ENCODE peak calls at places on chromosomes 11 and 22, in five cellular contexts. R, T, J, O and X are unnamed samples.

GRCh38 chr11:117550466-117550865 is 222.8 kb downstream of the CEP164 start:
- DNase-seq in T (no peak), R (no peak), O (no peak), J (no peak), X (no peak)

GRCh38 chr11:128184981-128185380 is 402.4 kb downstream of the ETS1 start:
- DNase-seq in R (no peak), O (no peak), T (no peak), J (no peak), X (no peak)

GRCh38 chr22:29207231-29207550 is 1.5 kb downstream of the EMID1 start:
- DNase-seq in J (no peak), T (no peak), R (no peak), O (no peak), X (no peak)

GRCh38 chr11:111668980-111669379 is 66.7 kb downstream of the SIK2 start:
- DNase-seq in R (no peak), O (no peak), J (no peak), T (no peak), X (no peak)

GRCh38 chr22:33757041-33757440 is 163.2 kb downstream of the LARGE1 start:
- DNase-seq in R (no peak), J (no peak), T (no peak), O (no peak), X (no peak)

GRCh38 chr11:64290894-64291745 is at the start of gene KCNK4:
- DNase-seq in J (no peak), R (no peak), O (no peak), T (no peak), X (no peak)

GRCh38 chr11:61994981-61995380 is 27.5 kb upstream of the FTH1 start:
- DNase-seq in R (no peak), T (no peak), J (no peak), O (no peak), X (no peak)

GRCh38 chr11:70341881-70342429 is 56.4 kb upstream of the CTTN start:
- DNase-seq in J (no peak), T (no peak), O (no peak), R (no peak), X (no peak)

GRCh38 chr11:32034149-32034548 is 56.7 kb upstream of the RCN1 start:
- DNase-seq in O (no peak), J (no peak), R (no peak), T (peak), X (no peak)

GRCh38 chr11:116653206-116653605 is 119.6 kb downstream of the BUD13 start:
- DNase-seq in T (no peak), R (no peak), J (no peak), O (no peak), X (no peak)

GRCh38 chr11:19725379-19726079 is 12.9 kb downstream of the NAV2 start:
- DNase-seq in J (no peak), O (no peak), T (no peak), R (no peak), X (no peak)

GRCh38 chr11:121699801-121700200 is 247.0 kb upstream of the SORL1-AS1 start:
- DNase-seq in J (no peak), R (no peak), T (no peak), O (no peak), X (no peak)

GRCh38 chr11:72743321-72744221 is 8.6 kb downstream of the ARAP1 start:
- DNase-seq in J (no peak), O (no peak), R (no peak), T (no peak), X (no peak)

GRCh38 chr11:45091563-45092392 is 54.7 kb upstream of the PRDM11 start:
- DNase-seq in O (no peak), J (no peak), T (peak), R (no peak), X (no peak)

GRCh38 chr11:120184946-120185677 is 25.7 kb upstream of the OAF start:
- DNase-seq in R (no peak), J (no peak), T (peak), O (no peak), X (no peak)

GRCh38 chr11:66875376-66875775 is 18.5 kb downstream of the LRFN4 start:
- DNase-seq in O (no peak), T (no peak), J (no peak), R (no peak), X (no peak)

GRCh38 chr22:42724062-42724461 is 3.4 kb upstream of the A4GALT start:
- DNase-seq in O (no peak), T (no peak), J (no peak), R (no peak), X (no peak)

GRCh38 chr11:78350646-78351165 is 66.9 kb downstream of the GAB2 start:
- DNase-seq in R (no peak), T (peak), O (no peak), J (no peak), X (no peak)

GRCh38 chr11:114296979-114297372 is 777 bp downstream of the NNMT start:
- DNase-seq in O (no peak), R (no peak), T (no peak), J (no peak), X (no peak)

GRCh38 chr11:67484847-67485311 is 2.1 kb downstream of the AIP start:
- DNase-seq in T (no peak), O (no peak), J (peak), R (no peak), X (no peak)

GRCh38 chr11:67656278-67656922 is 5.9 kb upstream of the ACY3 start:
- DNase-seq in J (no peak), O (no peak), R (no peak), T (peak), X (no peak)

GRCh38 chr11:102240502-102240901 is 76.8 kb upstream of the BIRC3 start:
- DNase-seq in J (no peak), O (no peak), T (peak), R (no peak), X (no peak)

GRCh38 chr11:106917973-106918372 is 100.3 kb downstream of the GUCY1A2 start:
- DNase-seq in O (no peak), T (no peak), R (no peak), J (no peak), X (no peak)

GRCh38 chr11:21769188-21769587 is 423.7 kb upstream of the ANO5 start:
- DNase-seq in O (no peak), J (no peak), R (no peak), T (no peak), X (no peak)

GRCh38 chr11:61919841-61920631 is 2.7 kb upstream of the RAB3IL1 start:
- DNase-seq in T (no peak), O (no peak), J (no peak), R (no peak), X (no peak)

GRCh38 chr11:14036495-14036894 is 74.0 kb downstream of the SPON1 start:
- DNase-seq in R (no peak), J (no peak), T (no peak), O (no peak), X (no peak)

GRCh38 chr11:134658481-134659080 is 246.5 kb upstream of the B3GAT1 start:
- DNase-seq in T (no peak), R (no peak), J (no peak), O (no peak), X (no peak)

GRCh38 chr11:10499452-10500262 is 41.3 kb downstream of the RNF141 start:
- DNase-seq in O (no peak), T (peak), J (no peak), R (no peak), X (no peak)

GRCh38 chr11:7871056-7871455 is 60.0 kb downstream of the OR10A6 start:
- DNase-seq in T (no peak), R (no peak), O (no peak), J (no peak), X (no peak)

GRCh38 chr11:63875506-63875905 is 36.6 kb downstream of the MARK2 start:
- DNase-seq in T (no peak), R (no peak), J (no peak), O (no peak), X (no peak)

GRCh38 chr11:127074151-127074761 is 73.7 kb upstream of the KIRREL3 start:
- DNase-seq in T (peak), R (peak), J (no peak), O (no peak), X (no peak)

GRCh38 chr11:130202818-130203671 is 43.5 kb downstream of the ST14 start:
- DNase-seq in J (no peak), T (no peak), O (no peak), R (no peak), X (no peak)

GRCh38 chr11:86978756-86979608 is 23.8 kb upstream of the FZD4 start:
- DNase-seq in R (peak), O (no peak), J (no peak), T (peak), X (no peak)

GRCh38 chr11:58914821-58915543 is 24.3 kb upstream of the GLYATL1 start:
- DNase-seq in R (no peak), O (no peak), T (no peak), J (no peak), X (no peak)

GRCh38 chr22:27113211-27114030 is 456.0 kb downstream of the MIAT start:
- DNase-seq in T (peak), O (no peak), R (no peak), J (no peak), X (peak)

GRCh38 chr22:36258750-36259619 is 6.1 kb downstream of the APOL1 start:
- DNase-seq in R (no peak), O (no peak), T (no peak), J (no peak), X (no peak)

GRCh38 chr11:36340909-36341308 is 44.8 kb downstream of the PRR5L start:
- DNase-seq in J (no peak), R (no peak), T (no peak), O (no peak), X (no peak)

GRCh38 chr22:26783886-26784285 is 126.5 kb downstream of the MIAT start:
- DNase-seq in T (no peak), J (no peak), R (no peak), O (no peak), X (no peak)

GRCh38 chr22:27662359-27663030 is 139.1 kb downstream of the MN1 start:
- DNase-seq in R (no peak), J (no peak), T (no peak), O (no peak), X (no peak)